ENCODE peak calls at places on chromosomes 11 and 22, in four cellular contexts. N, R, J and X are unnamed samples.

GRCh38 chr11:35354644-35355043 is 64.7 kb downstream of the SLC1A2 start:
- DNase-seq in N (peak), R (no peak), J (no peak), X (no peak)

GRCh38 chr11:113176971-113177370 is 137.4 kb upstream of the TTC12 start:
- DNase-seq in N (peak), R (no peak), J (no peak), X (no peak)

GRCh38 chr11:131064373-131064991 is 148.2 kb upstream of the SNX19 start:
- DNase-seq in N (peak), R (peak), J (peak), X (peak)

GRCh38 chr11:43879789-43880639 is 617 bp upstream of the ALKBH3 start:
- DNase-seq in N (no peak), R (no peak), J (no peak), X (no peak)

GRCh38 chr11:65429724-65430405 is 7.3 kb downstream of the NEAT1 start:
- DNase-seq in N (peak), R (peak), J (no peak), X (no peak)

GRCh38 chr22:22431271-22432220 is 77.0 kb downstream of the ZNF280B start:
- DNase-seq in N (peak), R (no peak), J (no peak), X (peak)

GRCh38 chr22:27124336-27125023 is 467.1 kb downstream of the MIAT start:
- DNase-seq in N (peak), R (no peak), J (no peak), X (no peak)

GRCh38 chr11:1381793-1382425 is 7.8 kb upstream of the BRSK2 start:
- DNase-seq in N (no peak), R (peak), J (no peak), X (no peak)

GRCh38 chr22:43378011-43378704 is 33.7 kb upstream of the MPPED1 start:
- DNase-seq in N (peak), R (peak), J (no peak), X (no peak)

GRCh38 chr22:35380537-35381423 is at the start of gene HMOX1:
- DNase-seq in N (peak), R (peak), J (no peak), X (peak)
- H3K4me3 ChIP-seq in N (peak), R (peak), J (peak), X (peak)

GRCh38 chr22:46748206-46748947 is 10.3 kb upstream of the CERK start:
- DNase-seq in N (no peak), R (peak), J (no peak), X (peak)
- H3K4me3 ChIP-seq in N (no peak), R (no peak), J (no peak), X (no peak)

DNA sequence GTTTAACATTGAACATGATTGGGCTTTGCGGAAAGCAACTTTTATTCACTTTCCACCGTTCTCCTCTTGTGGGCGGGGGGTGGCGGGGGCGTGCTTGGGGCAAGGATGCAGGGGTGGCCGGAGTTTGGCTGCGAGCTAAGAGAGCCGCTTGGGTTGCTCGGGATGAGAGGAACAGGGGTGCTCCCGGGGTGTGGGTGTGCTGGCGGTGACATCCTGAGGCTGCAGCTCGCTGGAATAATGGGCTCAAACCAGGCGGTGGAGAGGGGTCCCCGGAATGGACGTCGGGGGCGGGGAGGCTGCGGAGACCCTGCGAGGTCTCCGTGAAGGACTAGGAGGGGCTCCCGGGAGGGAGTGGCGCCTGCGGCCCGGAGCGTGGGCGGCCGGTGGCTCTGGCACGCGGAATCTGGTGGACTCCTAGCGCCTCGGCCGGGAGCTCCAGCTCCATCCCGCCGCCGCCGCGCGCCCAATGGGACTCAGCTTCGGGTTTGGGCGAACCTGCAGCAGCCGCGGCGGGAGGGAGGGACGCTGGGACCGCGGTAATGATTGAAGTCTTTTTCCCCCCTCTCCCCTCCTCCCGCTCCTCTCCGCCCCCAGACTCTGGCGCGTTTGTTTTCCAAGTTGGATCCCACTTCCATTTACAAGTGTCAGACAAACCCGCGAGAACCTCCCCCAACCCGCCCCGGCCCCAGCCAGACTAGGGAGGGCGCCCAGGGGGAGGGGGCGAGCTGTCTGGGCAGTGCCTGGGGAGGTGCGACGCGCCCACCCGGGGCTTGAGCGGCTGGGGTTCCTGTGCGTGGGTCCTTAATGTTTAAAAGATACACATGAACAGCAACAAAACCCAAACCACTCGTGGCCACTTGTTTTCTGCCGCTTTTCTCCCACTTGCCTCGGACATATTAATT is 2.0 kb downstream of the FAT3 start:
- DNase-seq in N (peak), R (peak), J (no peak), X (peak)
- H3K4me3 ChIP-seq in N (peak), R (no peak), J (peak), X (peak)

GRCh38 chr11:59009661-59010060 is 70.4 kb downstream of the GLYATL1 start:
- DNase-seq in N (no peak), R (no peak), J (no peak), X (no peak)
- H3K4me3 ChIP-seq in N (no peak), R (no peak), J (no peak), X (no peak)

DNA sequence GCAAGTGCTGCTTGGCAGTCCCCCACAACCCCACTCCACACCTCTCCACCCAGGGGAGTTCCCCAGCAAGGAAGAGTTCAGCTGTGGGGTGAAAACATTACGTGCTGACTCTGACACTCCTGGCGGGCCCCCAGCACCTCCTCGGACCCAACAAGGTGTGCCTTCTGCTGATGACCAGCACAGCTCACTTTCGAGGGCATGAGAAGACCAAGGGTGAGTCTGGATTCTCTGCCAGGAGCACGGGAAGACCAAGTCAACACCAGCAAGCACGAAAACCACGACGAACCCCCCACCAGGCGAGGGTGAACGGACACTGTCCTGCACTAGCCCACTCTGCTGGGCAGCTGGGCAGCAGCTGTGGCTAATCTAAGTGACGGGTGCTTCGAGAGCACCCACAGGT is 1.4 kb downstream of the ALG12 start:
- DNase-seq in N (no peak), R (peak), J (no peak), X (peak)
- H3K4me3 ChIP-seq in N (no peak), R (peak), J (peak), X (no peak)